ENCODE peak calls at places on chromosomes 6 and 20, in six cellular contexts. H is GM12878, W is right lobe of liver, C is prostate gland, N is uterus, G is tibial nerve. D is an unnamed sample.
A peak's percentile ranks its signal among the peaks of the same experiment; 100 is the strongest.

GRCh38 chr6:133567656-133568055 is 321.3 kb upstream of the TCF21 start:
- DNase-seq in C (no peak), G (no peak), W (no peak), H (no peak), N (no peak), D (no peak)

GRCh38 chr20:56439784-56440291 is 27.8 kb downstream of the CASS4 start:
- DNase-seq in H (no peak), W (no peak), G (no peak), C (no peak), N (no peak), D (no peak)

GRCh38 chr6:85643530-85644373 is 1.1 kb upstream of the SYNCRIP start:
- DNase-seq in W (peak; percentile 92), C (peak; percentile 83), N (peak; percentile 89), H (peak; percentile 89), G (peak; percentile 70), D (peak; percentile 95)

GRCh38 chr20:53122853-53123252 is 150.7 kb downstream of the TSHZ2 start:
- DNase-seq in G (no peak), C (no peak), W (no peak), N (no peak), H (no peak), D (no peak)

GRCh38 chr6:125077453-125077852 is 76.1 kb upstream of the TPD52L1 start:
- DNase-seq in N (no peak), H (no peak), W (no peak), C (no peak), G (no peak), D (no peak)

GRCh38 chr6:5305968-5306626 is 44.8 kb downstream of the FARS2 start:
- DNase-seq in G (no peak), N (no peak), H (no peak), W (no peak), C (no peak), D (no peak)

GRCh38 chr6:11835065-11835464 is 56.5 kb upstream of the ADTRP start:
- DNase-seq in C (no peak), H (no peak), W (no peak), G (no peak), N (no peak), D (no peak)

GRCh38 chr20:45367126-45367525 is 4.2 kb downstream of the SYS1 start:
- DNase-seq in W (no peak), G (no peak), H (no peak), N (no peak), C (no peak), D (no peak)

GRCh38 chr6:169912266-169913095 is 161.1 kb downstream of the ERMARD start:
- DNase-seq in C (no peak), G (no peak), W (no peak), H (no peak), N (no peak), D (no peak)

GRCh38 chr20:44012466-44013226 is 98.0 kb downstream of the TOX2 start:
- DNase-seq in W (no peak), H (no peak), N (no peak), C (no peak), G (no peak), D (no peak)

GRCh38 chr20:12180107-12180661 is 262.5 kb downstream of the BTBD3 start:
- DNase-seq in H (no peak), N (no peak), C (no peak), W (no peak), G (no peak), D (no peak)

GRCh38 chr20:20375862-20376261 is 8.0 kb downstream of the INSM1 start:
- DNase-seq in W (no peak), H (no peak), N (no peak), G (no peak), C (no peak), D (no peak)

GRCh38 chr6:34947561-34947960 is 58.5 kb downstream of the ANKS1A start:
- DNase-seq in C (no peak), N (no peak), W (no peak), H (no peak), G (no peak), D (no peak)

GRCh38 chr6:80733645-80734044 is 627.2 kb downstream of the BCKDHB start:
- DNase-seq in C (no peak), W (no peak), N (no peak), G (no peak), H (no peak), D (no peak)

GRCh38 chr6:42791706-42792320 is 10.0 kb downstream of the BICRAL start:
- DNase-seq in W (no peak), N (no peak), G (no peak), C (no peak), H (no peak), D (no peak)

GRCh38 chr20:58745391-58745790 is 52.8 kb downstream of the NPEPL1 start:
- DNase-seq in C (no peak), W (no peak), N (no peak), G (no peak), H (no peak), D (no peak)

GRCh38 chr20:58743076-58743566 is 50.5 kb downstream of the NPEPL1 start:
- DNase-seq in N (no peak), C (no peak), G (no peak), H (no peak), W (no peak), D (no peak)

GRCh38 chr20:58743929-58744534 is 51.4 kb downstream of the NPEPL1 start:
- DNase-seq in H (no peak), G (no peak), N (no peak), C (no peak), W (no peak), D (no peak)

GRCh38 chr20:58740356-58741308 is 48.0 kb downstream of the NPEPL1 start:
- DNase-seq in C (no peak), G (no peak), H (no peak), N (no peak), W (no peak), D (no peak)

DNA sequence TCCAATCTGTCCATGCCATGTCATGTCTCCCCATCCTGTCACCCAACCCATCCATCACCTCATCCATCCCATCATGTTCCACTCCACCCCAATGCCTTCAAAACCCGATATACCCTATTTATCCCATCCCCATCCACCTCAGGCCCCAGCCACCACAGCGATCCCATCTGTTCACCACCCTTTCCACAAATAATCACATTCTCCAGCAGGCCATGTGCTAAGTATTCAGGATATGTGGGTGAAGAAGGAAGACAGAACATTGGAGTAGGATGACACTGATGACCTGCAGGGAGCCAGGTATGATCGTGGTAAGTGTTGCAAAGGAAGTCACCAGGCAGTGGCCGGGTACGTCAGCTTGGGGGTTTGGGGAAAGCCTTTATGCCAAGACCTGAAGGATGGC is 48.8 kb downstream of the NPEPL1 start:
- DNase-seq in C (no peak), G (no peak), H (no peak), W (no peak), N (no peak), D (no peak)
- H3K27me3 ChIP-seq in C (no peaks in the 10 kb centered on the region), G (peaks cover 8% of the 10 kb centered on the region), H (no peaks in the 10 kb centered on the region), W (no peaks in the 10 kb centered on the region), N (no peaks in the 10 kb centered on the region), D (no peaks in the 10 kb centered on the region)

GRCh38 chr6:27864906-27865883 is 47.0 kb downstream of the OR2B2 start:
- DNase-seq in W (peak; percentile 63), H (peak; percentile 99), C (peak; percentile 80), N (peak; percentile 33), G (no peak), D (peak; percentile 61)

GRCh38 chr6:27865952-27866369 is 46.2 kb downstream of the OR2B2 start:
- DNase-seq in N (no peak), W (no peak), H (no peak), G (no peak), C (no peak), D (peak; percentile 57)

GRCh38 chr6:27867941-27868705 is 44.1 kb downstream of the OR2B2 start:
- DNase-seq in H (no peak), W (no peak), C (no peak), G (no peak), N (no peak), D (no peak)

GRCh38 chr6:27867051-27867940 is 44.9 kb downstream of the OR2B2 start:
- DNase-seq in G (no peak), N (peak; percentile 21), H (peak; percentile 73), W (peak; percentile 83), C (no peak), D (peak; percentile 83)

DNA sequence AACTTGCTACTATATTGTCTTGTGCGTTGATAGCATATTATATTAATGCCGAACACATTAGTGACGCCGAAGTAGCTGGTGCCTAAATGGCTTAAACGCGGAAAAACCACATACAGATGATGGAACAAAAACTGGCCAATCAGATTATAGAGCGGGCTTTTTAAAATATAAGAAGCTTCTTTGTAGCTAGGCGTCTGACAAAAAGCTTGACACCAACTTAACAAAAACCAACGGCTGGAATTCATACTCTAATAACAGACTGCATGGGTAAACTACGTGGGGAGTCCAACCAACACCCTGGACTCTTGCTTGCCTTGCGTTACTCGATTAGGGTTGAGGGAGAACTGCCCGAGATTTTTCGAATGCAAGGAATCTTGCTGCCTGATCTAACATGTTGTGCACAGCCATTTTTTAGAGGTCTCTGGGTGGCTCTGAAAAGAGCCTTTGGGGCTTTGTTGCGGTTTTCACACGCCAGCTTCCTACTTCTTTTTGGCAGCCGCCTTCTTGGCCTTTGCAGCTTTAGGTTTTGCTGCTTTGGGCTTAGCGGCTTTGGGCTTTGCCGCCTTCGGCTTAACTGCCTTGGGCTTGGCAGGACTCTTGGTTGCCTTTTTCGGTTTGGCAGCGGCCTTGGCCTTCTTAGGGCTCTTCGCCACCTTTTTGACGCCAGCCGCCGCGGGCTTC is 45.7 kb downstream of the OR2B2 start:
- DNase-seq in H (peak; percentile 74), N (no peak), C (no peak), W (no peak), G (no peak), D (peak; percentile 58)
- TF ChIP-seq POLR2A in H (no peak), N (no peak), C (no peak), W (no peak), G (no peak), D (no peak)

GRCh38 chr6:14655990-14656640 is 538.5 kb downstream of the CD83 start:
- DNase-seq in G (no peak), H (no peak), W (no peak), C (no peak), N (no peak), D (no peak)
- H3K4me3 ChIP-seq in G (no peak overlapping the region), H (no peak overlapping the region), W (no peak overlapping the region), C (no peak overlapping the region), N (no peak overlapping the region), D (no peak overlapping the region)

GRCh38 chr6:46931416-46931815 is 9.7 kb upstream of the ADGRF5 start:
- DNase-seq in G (no peak), C (no peak), H (no peak), W (no peak), N (no peak), D (no peak)

GRCh38 chr6:46932941-46933340 is 11.2 kb upstream of the ADGRF5 start:
- DNase-seq in G (no peak), C (no peak), N (no peak), H (no peak), W (no peak), D (no peak)

GRCh38 chr6:46932526-46932925 is 10.8 kb upstream of the ADGRF5 start:
- DNase-seq in G (no peak), H (no peak), N (no peak), W (no peak), C (no peak), D (no peak)

GRCh38 chr6:46935687-46936086 is 13.9 kb upstream of the ADGRF5 start:
- DNase-seq in W (peak; percentile 17), C (no peak), N (no peak), G (no peak), H (no peak), D (no peak)

DNA sequence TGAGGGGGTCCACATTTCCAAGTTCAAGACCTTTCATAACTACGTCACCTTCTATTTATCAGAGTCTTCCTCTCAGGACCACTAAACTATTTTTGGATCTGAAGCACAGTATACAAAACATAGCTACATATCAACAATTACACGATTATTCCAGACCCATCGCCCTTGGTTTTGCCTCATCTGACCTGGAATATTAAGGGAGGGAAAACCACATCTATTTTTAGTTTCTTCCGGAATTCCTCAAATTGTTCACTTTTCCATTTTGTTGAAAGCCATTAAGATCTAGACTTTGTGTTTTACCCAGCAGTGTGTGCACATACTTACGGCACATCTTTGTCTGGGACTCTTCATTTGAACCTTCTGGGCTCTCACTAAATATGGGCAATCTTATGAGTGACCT is 12.0 kb upstream of the ADGRF5 start:
- DNase-seq in W (no peak), G (no peak), N (no peak), C (no peak), H (no peak), D (no peak)
- H3K27me3 ChIP-seq in W (no peaks in the 10 kb centered on the region), G (no peaks in the 10 kb centered on the region), N (no peaks in the 10 kb centered on the region), C (no peaks in the 10 kb centered on the region), H (no peaks in the 10 kb centered on the region), D (no peaks in the 10 kb centered on the region)